ENCODE peak calls at places on chromosomes 12 and 14, in four cellular contexts. P is endothelial cell of umbilical vein, M is fibroblast of pulmonary artery, Z is heart right ventricle. G is an unnamed sample.

GRCh38 chr12:101021911-101022388 is 188.1 kb downstream of the SLC5A8 start:
- DNase-seq in Z (no peak), P (peak; percentile 76), M (peak; percentile 93), G (peak; percentile 94)

GRCh38 chr14:77622562-77622961 is 6.1 kb upstream of the SPTLC2 start:
- DNase-seq in Z (no peak), M (no peak), P (no peak), G (no peak)

GRCh38 chr12:110699591-110700445 is 10.9 kb upstream of the HVCN1 start:
- DNase-seq in M (no peak), Z (peak; percentile 28), P (no peak), G (no peak)

GRCh38 chr12:40225337-40225983 is 663 bp downstream of the LRRK2 start:
- DNase-seq in M (no peak), P (no peak), Z (no peak), G (no peak)

GRCh38 chr14:54116972-54117371 is 160.3 kb upstream of the BMP4 start:
- DNase-seq in P (peak; percentile 77), Z (no peak), M (no peak), G (no peak)

GRCh38 chr14:72450473-72451044 is 443.3 kb downstream of the DPF3 start:
- DNase-seq in Z (no peak), M (no peak), P (no peak), G (no peak)

GRCh38 chr14:58826845-58827686 is 189.3 kb downstream of the DACT1 start:
- DNase-seq in M (no peak), Z (no peak), P (no peak), G (no peak)

GRCh38 chr12:109596418-109597244 is 23.0 kb downstream of the MVK start:
- DNase-seq in P (no peak), M (no peak), Z (no peak), G (no peak)

GRCh38 chr14:38139926-38140325 is 67.8 kb upstream of the SSTR1 start:
- DNase-seq in P (no peak), Z (no peak), M (no peak), G (no peak)

GRCh38 chr14:94646066-94646465 is 33.9 kb downstream of the SERPINA3 start:
- DNase-seq in P (no peak), Z (no peak), M (no peak), G (no peak)

GRCh38 chr12:103495783-103496456 is at the start of gene C12orf42:
- DNase-seq in M (peak; percentile 4), Z (no peak), P (peak; percentile 5), G (peak; percentile 9)

GRCh38 chr12:44847888-44848770 is 28.0 kb downstream of the NELL2 start:
- DNase-seq in Z (no peak), M (no peak), P (no peak), G (no peak)

GRCh38 chr12:19220861-19221466 is 91.4 kb downstream of the PLEKHA5 start:
- DNase-seq in M (peak; percentile 72), Z (no peak), P (no peak), G (peak; percentile 87)

GRCh38 chr14:91219505-91220389 is 24.8 kb downstream of the GPR68 start:
- DNase-seq in Z (peak; percentile 53), P (no peak), M (no peak), G (no peak)

GRCh38 chr14:101004954-101005353 is 101.4 kb upstream of the RTL1 start:
- DNase-seq in M (peak; percentile 40), Z (no peak), P (no peak), G (peak; percentile 74)

GRCh38 chr12:6332459-6332858 is 9.4 kb downstream of the TNFRSF1A start:
- DNase-seq in M (peak; percentile 91), P (peak; percentile 50), Z (no peak), G (no peak)

GRCh38 chr14:99188721-99189120 is 83.3 kb downstream of the BCL11B start:
- DNase-seq in P (no peak), M (no peak), Z (no peak), G (no peak)

GRCh38 chr14:28102814-28103213 is 663.8 kb upstream of the FOXG1 start:
- DNase-seq in Z (no peak), P (no peak), M (peak; percentile 39), G (no peak)

GRCh38 chr14:94009767-94010166 is 12.7 kb downstream of the CCDC197 start:
- DNase-seq in Z (no peak), P (no peak), M (peak; percentile 49), G (peak; percentile 31)

GRCh38 chr12:68119724-68120211 is 39.8 kb downstream of the IFNG start:
- DNase-seq in M (no peak), Z (no peak), P (no peak), G (no peak)

GRCh38 chr12:47775100-47775911 is 2.3 kb downstream of the SLC48A1 start:
- DNase-seq in Z (no peak), P (no peak), M (peak; percentile 37), G (peak; percentile 50)

GRCh38 chr14:92987148-92987570 is 64.2 kb downstream of the CHGA start:
- DNase-seq in M (no peak), P (no peak), Z (no peak), G (no peak)

GRCh38 chr14:31994391-31995033 is 82.6 kb upstream of the ARHGAP5 start:
- DNase-seq in P (no peak), M (no peak), Z (no peak), G (no peak)

GRCh38 chr14:104658325-104658712 is 31.1 kb upstream of the INF2 start:
- DNase-seq in P (no peak), Z (no peak), M (no peak), G (no peak)

GRCh38 chr14:20591235-20591634 is at the start of gene RNASE12:
- DNase-seq in Z (no peak), P (no peak), M (no peak), G (no peak)
- H3K4me3 ChIP-seq in Z (no peak within 1 kb of the TSS), P (no peak within 1 kb of the TSS), M (no peak within 1 kb of the TSS), G (no peak within 1 kb of the TSS)

DNA sequence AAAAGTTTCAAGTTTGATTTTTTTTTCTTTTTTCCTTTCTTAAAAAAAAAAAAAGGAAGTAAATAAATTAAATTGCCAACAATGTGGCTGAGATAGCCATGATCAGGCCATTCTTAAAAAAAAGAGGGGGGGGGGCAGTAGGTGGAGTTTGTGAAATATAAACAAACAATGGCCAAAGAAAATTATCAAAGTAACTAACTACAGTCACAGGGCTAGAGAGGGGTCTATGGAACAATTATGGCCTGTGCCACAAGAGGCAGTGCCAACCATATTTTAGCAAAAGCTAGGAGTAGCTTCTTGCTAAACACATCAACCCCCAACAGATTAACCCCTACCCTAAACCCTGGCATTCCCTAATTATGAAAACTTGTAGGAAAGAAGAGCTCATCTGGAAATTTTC is 16.2 kb upstream of the SMARCC2 start:
- DNase-seq in Z (no peak), P (peak; percentile 65), M (no peak), G (no peak)
- TF ChIP-seq CTCF in Z (no peak), P (no peak), M (no peak), G (no peak)

GRCh38 chr12:53758081-53758769 is 6.4 kb upstream of the CISTR start:
- DNase-seq in M (no peak), P (no peak), Z (no peak), G (no peak)
- H3K4me3 ChIP-seq in M (no peak overlapping the region), P (no peak overlapping the region), Z (no peak overlapping the region), G (no peak overlapping the region)

DNA sequence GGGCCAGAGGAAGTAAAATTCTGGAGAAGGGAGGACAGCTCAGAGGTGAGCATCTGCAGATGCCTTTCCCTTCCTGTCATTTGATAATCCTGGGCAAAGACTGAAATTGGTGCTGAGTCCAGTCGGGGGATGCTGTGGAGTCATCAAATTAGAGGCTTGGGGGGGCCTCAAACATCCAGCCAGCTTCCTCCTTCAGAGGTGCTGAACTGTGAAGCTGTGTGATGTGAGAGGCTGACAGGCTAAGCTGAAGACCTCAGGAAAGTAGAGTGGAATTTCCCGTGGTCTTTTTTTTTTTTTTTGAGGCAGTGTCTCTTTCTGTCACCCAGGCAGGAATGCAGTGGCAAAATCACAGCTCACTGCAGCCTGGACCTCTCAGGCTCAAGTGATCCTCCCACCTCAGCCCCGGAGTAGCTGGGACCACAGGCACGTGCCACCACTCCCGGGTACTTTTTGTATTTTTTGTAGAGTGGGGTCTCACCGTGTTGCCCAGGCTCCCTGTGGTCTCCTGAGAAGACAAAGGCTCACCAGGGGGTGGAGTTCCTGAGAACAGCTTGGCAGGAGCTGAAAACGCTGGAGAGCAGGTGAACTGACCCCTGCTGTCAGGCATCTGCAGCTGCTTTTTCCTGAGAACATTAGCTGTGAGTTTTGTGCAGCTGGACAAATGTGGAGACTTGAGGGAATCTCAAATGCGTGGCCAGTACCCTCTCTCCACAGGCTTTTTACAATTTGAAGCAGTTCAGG is 6.1 kb upstream of the TCL1B start:
- DNase-seq in P (no peak), Z (no peak), M (no peak), G (no peak)
- TF ChIP-seq CTCF in P (no peak), Z (no peak), M (no peak), G (no peak)

G was measured in AG10803.